ENCODE peak calls at places on chromosome 17, in ten cellular contexts. X is neural progenitor cell; N is endodermal cell; J is ovary; D is upper lobe of right lung; O is PC-9; S is ascending aorta; U is effector memory CD4-positive, alpha-beta T cell; K is transverse colon; H is BE2C. A is an unnamed sample.

GRCh38 chr17:50501054-50501453 is 7.2 kb upstream of the MYCBPAP start:
- DNase-seq in O (no peak), N (peak; percentile 79), K (peak; percentile 33), S (no peak), D (no peak), J (no peak), X (no peak), U (no peak), H (no peak), A (no peak)

GRCh38 chr17:2894782-2895181 is 98.5 kb downstream of the RAP1GAP2 start:
- DNase-seq in J (no peak), H (no peak), D (no peak), U (no peak), S (no peak), N (peak; percentile 53), K (peak; percentile 35), O (no peak), X (no peak), A (no peak)

GRCh38 chr17:17900615-17901520 is 64.1 kb upstream of the SREBF1 start:
- DNase-seq in X (no peak), U (no peak), O (peak; percentile 85), K (peak; percentile 72), H (peak; percentile 60), N (peak; percentile 52), J (peak; percentile 93), D (peak; percentile 81), S (peak; percentile 28), A (peak; percentile 83)

GRCh38 chr17:15213381-15214087 is 51.6 kb downstream of the PMP22 start:
- DNase-seq in X (peak; percentile 68), K (no peak), J (no peak), N (peak; percentile 69), O (no peak), S (no peak), H (peak; percentile 18), D (no peak), U (no peak), A (no peak)

GRCh38 chr17:181213-182163 is at the start of gene DOC2B:
- DNase-seq in K (peak; percentile 39), J (no peak), D (peak; percentile 77), H (peak; percentile 39), O (no peak), U (no peak), S (no peak), X (peak; percentile 83), N (peak; percentile 85), A (peak; percentile 89)

GRCh38 chr17:69434164-69434579 is 19.7 kb downstream of the MAP2K6 start:
- DNase-seq in J (no peak), D (no peak), U (no peak), O (no peak), H (peak; percentile 61), S (no peak), N (no peak), K (no peak), X (no peak), A (no peak)

GRCh38 chr17:82287849-82288601 is 14.5 kb upstream of the CSNK1D start:
- DNase-seq in K (peak; percentile 90), U (no peak), N (no peak), H (peak; percentile 73), X (no peak), O (peak; percentile 92), S (no peak), J (peak; percentile 66), D (peak; percentile 93), A (no peak)

GRCh38 chr17:7133916-7134315 is 19.3 kb upstream of the ASGR2 start:
- DNase-seq in S (no peak), K (no peak), X (peak; percentile 40), D (no peak), H (no peak), N (peak; percentile 79), O (no peak), J (no peak), U (no peak), A (peak; percentile 70)

GRCh38 chr17:19904412-19904811 is 36.7 kb upstream of the ULK2 start:
- DNase-seq in N (no peak), X (no peak), D (no peak), O (no peak), J (no peak), S (no peak), U (no peak), H (no peak), K (no peak), A (no peak)

GRCh38 chr17:4482338-4483011 is 16.2 kb upstream of the SPNS2 start:
- DNase-seq in N (peak; percentile 58), S (no peak), K (peak; percentile 35), U (no peak), X (peak; percentile 1), H (no peak), O (peak; percentile 57), J (no peak), D (no peak), A (no peak)

GRCh38 chr17:51793686-51794085 is 364.8 kb downstream of the CA10 start:
- DNase-seq in X (no peak), U (no peak), O (no peak), S (no peak), N (no peak), D (no peak), H (no peak), K (no peak), J (no peak), A (no peak)

GRCh38 chr17:17606416-17607000 is 15.0 kb upstream of the PEMT start:
- DNase-seq in D (no peak), J (no peak), S (no peak), N (no peak), U (no peak), H (peak; percentile 38), X (no peak), K (no peak), O (no peak), A (no peak)

GRCh38 chr17:15377200-15377599 is 35.8 kb upstream of the TEKT3 start:
- DNase-seq in N (peak; percentile 35), O (no peak), S (no peak), X (no peak), J (no peak), K (no peak), H (no peak), D (no peak), U (no peak), A (no peak)

GRCh38 chr17:27535178-27535928 is 79.1 kb downstream of the KSR1 start:
- DNase-seq in X (no peak), K (peak; percentile 39), O (no peak), S (no peak), H (no peak), N (peak; percentile 50), J (no peak), U (no peak), D (peak; percentile 18), A (no peak)

GRCh38 chr17:71801301-71801700 is 319.5 kb upstream of the SOX9 start:
- DNase-seq in S (no peak), N (no peak), K (no peak), J (no peak), O (no peak), D (no peak), X (no peak), H (no peak), U (no peak), A (no peak)

GRCh38 chr17:63930951-63931575 is 1.1 kb downstream of the CD79B start:
- DNase-seq in K (peak; percentile 80), O (no peak), N (peak; percentile 90), D (peak; percentile 79), X (peak; percentile 30), S (peak; percentile 32), H (no peak), U (peak; percentile 50), J (peak; percentile 42), A (peak; percentile 97)

GRCh38 chr17:83028851-83029250 is 50.6 kb upstream of the METRNL start:
- DNase-seq in X (no peak), O (no peak), H (no peak), D (no peak), U (no peak), N (peak; percentile 29), S (no peak), K (no peak), J (no peak), A (no peak)

DNA sequence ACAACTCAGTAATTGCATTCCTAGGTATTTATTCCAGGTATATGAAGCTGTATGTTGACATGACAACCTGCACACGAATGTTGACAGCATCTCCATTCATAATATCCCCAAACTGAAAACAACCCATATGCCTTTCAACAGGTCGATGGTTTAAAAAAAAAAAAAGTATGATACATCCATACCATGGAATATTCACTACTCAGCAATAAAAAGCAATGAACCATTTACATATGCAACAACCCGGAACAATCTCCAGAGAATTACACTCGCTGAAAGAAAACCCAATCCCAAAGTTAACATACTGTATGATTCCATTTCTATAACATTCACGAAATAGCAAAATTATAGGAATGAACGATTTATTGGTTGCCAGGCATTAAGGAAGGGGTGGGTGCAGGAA is 53.3 kb upstream of the DNAH9 start:
- DNase-seq in U (no peak), N (no peak), S (no peak), J (no peak), O (no peak), D (no peak), K (no peak), X (no peak), H (no peak), A (no peak)
- H3K4me1 ChIP-seq in U (no peaks in the 10 kb centered on the region), N (no peaks in the 10 kb centered on the region), S (no peaks in the 10 kb centered on the region), J (no peaks in the 10 kb centered on the region), O (no peaks in the 10 kb centered on the region), D (no peaks in the 10 kb centered on the region), K (no peaks in the 10 kb centered on the region), X (no peaks in the 10 kb centered on the region), H (no peaks in the 10 kb centered on the region), A (no peaks in the 10 kb centered on the region)

GRCh38 chr17:21016826-21017225 is 26.0 kb downstream of the USP22 start:
- DNase-seq in K (no peak), U (no peak), O (no peak), H (no peak), X (no peak), J (no peak), D (no peak), S (no peak), N (no peak), A (no peak)
- H3K36me3 ChIP-seq in K (peaks cover 79% of the 10 kb centered on the region), U (peaks cover 96% of the 10 kb centered on the region), O (peaks cover 44% of the 10 kb centered on the region), H (peaks cover 83% of the 10 kb centered on the region), X (peaks cover 19% of the 10 kb centered on the region), J (no peaks in the 10 kb centered on the region), D (peaks cover 100% of the 10 kb centered on the region), S (peaks cover 91% of the 10 kb centered on the region), N (peaks cover 98% of the 10 kb centered on the region), A (peaks cover 100% of the 10 kb centered on the region)

GRCh38 chr17:45222273-45222993 is 748 bp downstream of the FMNL1 start:
- DNase-seq in X (peak; percentile 30), S (no peak), J (no peak), U (no peak), K (no peak), N (peak; percentile 90), D (no peak), O (no peak), H (no peak), A (peak; percentile 86)
- H3K4me1 ChIP-seq in X (peaks cover 7% of the 10 kb centered on the region), S (peaks cover 4% of the 10 kb centered on the region), J (no peaks in the 10 kb centered on the region), U (peaks cover 59% of the 10 kb centered on the region), K (peaks cover 28% of the 10 kb centered on the region), N (no peaks in the 10 kb centered on the region), D (peaks cover 18% of the 10 kb centered on the region), O (peaks cover 22% of the 10 kb centered on the region), H (peaks cover 11% of the 10 kb centered on the region), A (peaks cover 71% of the 10 kb centered on the region)

DNA sequence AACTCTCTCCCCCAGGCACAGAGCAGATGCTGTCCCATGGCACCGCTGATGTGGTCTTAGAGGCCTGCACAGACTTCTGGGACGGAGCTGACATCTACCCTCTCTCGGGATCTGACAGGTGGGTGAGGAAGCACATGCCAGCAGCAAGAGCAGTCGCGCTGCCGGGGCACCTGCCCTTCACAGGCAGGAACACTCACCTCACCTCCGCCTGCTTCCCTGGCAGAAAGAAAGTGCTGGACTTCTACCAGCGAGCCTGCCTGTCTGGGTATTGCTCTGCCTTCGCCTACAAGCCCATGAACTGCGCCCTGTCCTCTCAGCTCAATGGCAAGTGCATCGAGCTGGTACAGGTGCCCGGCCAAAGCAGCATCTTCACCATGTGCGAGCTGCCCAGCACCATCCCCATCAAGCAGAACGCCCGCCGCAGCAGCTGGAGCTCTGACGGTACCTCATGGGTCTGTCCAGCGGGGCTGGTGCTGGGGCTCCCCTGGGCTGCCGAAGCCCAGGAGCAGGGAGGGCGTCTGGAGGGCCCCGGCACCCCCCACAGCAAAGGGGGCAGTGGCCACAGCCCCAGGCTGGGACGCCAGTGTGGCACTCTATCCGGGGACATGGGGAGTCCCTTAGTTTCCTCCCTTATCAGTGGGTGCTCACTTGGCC is 21.7 kb downstream of the CASKIN2 start:
- DNase-seq in H (no peak), J (no peak), U (no peak), D (no peak), N (no peak), S (no peak), K (no peak), O (no peak), X (no peak), A (peak; percentile 69)
- H3K36me3 ChIP-seq in H (peaks cover 31% of the 10 kb centered on the region), J (no peaks in the 10 kb centered on the region), U (peaks cover 57% of the 10 kb centered on the region), D (peaks cover 53% of the 10 kb centered on the region), N (peaks cover 8% of the 10 kb centered on the region), S (peaks cover 79% of the 10 kb centered on the region), K (peaks cover 15% of the 10 kb centered on the region), O (no peaks in the 10 kb centered on the region), X (no peaks in the 10 kb centered on the region), A (peaks cover 65% of the 10 kb centered on the region)